ENCODE peak calls at places on chromosomes 2 and 18, in five cellular contexts. I is HepG2, D is GM12878, O is H1, W is K562. G is an unnamed sample.

GRCh38 chr2:146135245-146135644 is 1615.3 kb upstream of the ZEB2 start:
- DNase-seq in I (no peak), D (no peak), O (peak; percentile 21), W (no peak), G (no peak)

GRCh38 chr2:64214281-64215115 is 70.3 kb upstream of the PELI1 start:
- DNase-seq in I (no peak), D (peak; percentile 91), O (no peak), W (peak; percentile 22), G (no peak)

GRCh38 chr18:23406271-23406787 is 46.8 kb upstream of the RIOK3 start:
- DNase-seq in I (peak; percentile 78), D (no peak), O (no peak), W (no peak), G (no peak)

GRCh38 chr2:110804915-110805314 is 72.5 kb downstream of the ACOXL start:
- DNase-seq in I (no peak), D (peak; percentile 66), O (no peak), W (no peak), G (no peak)

GRCh38 chr2:181072486-181072885 is 92.1 kb downstream of the UBE2E3 start:
- DNase-seq in I (no peak), D (no peak), O (no peak), W (no peak), G (no peak)

GRCh38 chr2:197024206-197024605 is 97.7 kb upstream of the PGAP1 start:
- DNase-seq in I (no peak), D (no peak), O (no peak), W (no peak), G (no peak)

GRCh38 chr2:120014231-120014990 is 1.5 kb downstream of the EPB41L5 start:
- DNase-seq in I (no peak), D (no peak), O (no peak), W (no peak), G (no peak)

GRCh38 chr2:227473019-227473461 is 1.1 kb downstream of the AGFG1 start:
- DNase-seq in I (no peak), D (no peak), O (no peak), W (no peak), G (no peak)

GRCh38 chr18:56982756-56983155 is 164.1 kb upstream of the BOD1L2 start:
- DNase-seq in I (no peak), D (no peak), O (no peak), W (no peak), G (no peak)

GRCh38 chr18:273525-273924 is 5.7 kb upstream of the THOC1 start:
- DNase-seq in I (no peak), D (no peak), O (no peak), W (no peak), G (no peak)

GRCh38 chr2:12824771-12825363 is 108.1 kb downstream of the TRIB2 start:
- DNase-seq in I (no peak), D (no peak), O (no peak), W (no peak), G (no peak)
- TF ChIP-seq ATF2 in I (no peak), D (no peak), O (no peak), W (no peak), G (no peak)

DNA sequence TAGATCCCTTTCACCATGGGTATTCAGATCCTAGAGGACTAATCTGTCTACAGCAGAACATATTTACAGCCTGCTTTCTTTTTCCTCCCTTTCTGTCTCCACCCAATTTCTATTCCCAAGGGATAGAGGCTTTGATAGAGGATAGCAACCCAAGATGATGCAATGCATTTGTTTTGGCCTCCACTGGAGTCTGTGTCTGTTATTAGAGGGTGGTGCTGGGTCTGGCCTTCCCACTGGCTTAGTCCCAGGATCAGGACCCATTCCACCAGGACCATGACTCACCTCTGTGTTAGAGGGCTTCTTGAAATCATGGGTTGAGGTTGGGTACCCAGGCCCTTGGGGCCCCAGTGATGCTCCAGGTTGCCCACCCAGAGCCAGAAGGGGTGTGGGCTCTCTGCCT is 239.7 kb upstream of the TNP1 start:
- DNase-seq in I (no peak), D (no peak), O (no peak), W (no peak), G (no peak)
- TF ChIP-seq ATF2 in I (no peak), D (no peak), O (no peak), W (no peak), G (no peak)

GRCh38 chr2:24512404-24512803 is 21.4 kb downstream of the NCOA1 start:
- DNase-seq in I (no peak), D (no peak), O (no peak), W (no peak), G (no peak)
- TF ChIP-seq ATF2 in I (no peak), D (no peak), O (no peak), W (no peak), G (no peak)

GRCh38 chr2:55114597-55114996 is 64.3 kb upstream of the RTN4 start:
- DNase-seq in I (no peak), D (no peak), O (no peak), W (no peak), G (no peak)

GRCh38 chr2:55113976-55114564 is 63.8 kb upstream of the RTN4 start:
- DNase-seq in I (peak; percentile 38), D (no peak), O (no peak), W (no peak), G (no peak)

GRCh38 chr2:55111570-55112228 is 61.4 kb upstream of the RTN4 start:
- DNase-seq in I (peak; percentile 68), D (no peak), O (peak; percentile 33), W (peak; percentile 49), G (no peak)

GRCh38 chr2:55111230-55111569 is 60.9 kb upstream of the RTN4 start:
- DNase-seq in I (no peak), D (no peak), O (no peak), W (no peak), G (no peak)

DNA sequence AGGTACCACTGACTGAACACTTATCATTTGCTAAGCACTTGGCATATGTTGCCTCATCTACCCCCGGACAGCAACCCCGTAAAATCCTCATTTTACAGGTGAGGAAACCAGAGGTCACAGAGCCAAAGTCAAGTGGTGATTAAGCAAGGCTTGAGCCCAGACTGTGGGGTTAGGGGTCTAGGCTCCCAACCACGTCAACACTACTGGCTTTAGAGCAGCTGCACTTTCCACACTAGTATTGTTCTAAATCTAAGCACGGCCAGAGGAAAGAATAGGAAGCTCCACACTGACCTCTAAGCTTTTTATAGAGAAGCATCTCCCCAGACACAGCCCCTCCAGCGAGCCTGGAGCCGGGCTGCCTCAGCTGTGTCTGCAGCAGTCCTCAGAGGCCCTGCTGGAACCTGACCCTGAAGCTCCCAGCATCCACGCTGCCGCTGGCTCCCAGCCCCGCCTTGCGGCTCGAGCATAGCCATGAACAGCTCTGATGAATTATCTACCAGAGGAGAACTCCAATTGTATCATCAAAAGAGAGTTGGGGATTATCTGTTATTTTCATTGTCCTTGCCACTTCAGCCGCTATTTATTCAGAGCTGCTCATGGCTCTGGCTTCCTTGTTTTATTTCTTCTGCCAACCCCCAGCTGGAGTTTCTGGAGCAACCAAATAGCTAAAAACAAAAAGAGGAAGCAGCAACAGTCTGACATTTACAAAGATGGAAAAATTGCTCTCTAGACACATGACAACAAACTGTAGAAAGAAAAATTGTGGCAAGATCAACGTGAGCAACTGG is 62.2 kb upstream of the RTN4 start:
- DNase-seq in I (peak; percentile 44), D (no peak), O (no peak), W (no peak), G (no peak)
- TF ChIP-seq ATF2 in I (no peak), D (no peak), O (no peak), W (no peak), G (no peak)

GRCh38 chr2:224162122-224162521 is 123.0 kb upstream of the SERPINE2 start:
- DNase-seq in I (no peak), D (no peak), O (no peak), W (no peak), G (no peak)

GRCh38 chr2:224160917-224161316 is 121.8 kb upstream of the SERPINE2 start:
- DNase-seq in I (no peak), D (no peak), O (no peak), W (no peak), G (no peak)

GRCh38 chr2:224165901-224166319 is 126.8 kb upstream of the SERPINE2 start:
- DNase-seq in I (no peak), D (no peak), O (no peak), W (no peak), G (no peak)

GRCh38 chr2:224161712-224162111 is 122.6 kb upstream of the SERPINE2 start:
- DNase-seq in I (no peak), D (no peak), O (no peak), W (no peak), G (no peak)

DNA sequence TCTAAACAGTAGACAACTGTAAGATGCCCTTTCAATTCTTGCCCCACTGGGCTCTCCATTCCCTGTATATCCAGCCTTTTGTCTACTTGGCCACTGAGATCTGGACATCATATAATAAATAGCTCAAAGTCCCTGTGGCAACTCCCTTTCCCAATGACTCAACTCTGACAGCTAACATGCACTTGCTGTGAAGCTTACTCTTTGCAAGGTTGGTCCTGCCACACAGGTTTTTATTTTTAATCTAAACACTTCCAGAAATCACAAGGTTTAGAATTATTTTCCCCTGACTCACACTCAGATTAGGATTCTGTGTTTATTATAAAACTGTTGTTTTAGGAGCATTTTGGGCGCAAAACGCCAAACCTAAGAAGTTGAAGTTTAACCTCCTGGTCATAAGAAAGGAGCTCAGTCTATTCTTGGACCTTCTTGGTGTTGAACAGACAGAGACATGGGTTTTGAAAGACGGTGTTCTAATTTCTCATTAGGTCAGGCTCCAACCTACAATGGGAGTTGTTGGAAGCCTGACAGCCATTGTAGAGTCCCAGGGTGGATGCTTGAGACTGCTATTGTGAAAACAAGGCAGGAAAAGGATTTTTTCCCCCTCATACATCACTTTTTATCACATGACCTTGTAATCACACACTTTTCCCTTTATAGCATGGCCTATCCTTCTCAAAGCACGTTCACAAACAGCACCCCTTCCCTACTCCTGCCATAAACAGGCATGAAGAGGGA is 124.7 kb upstream of the SERPINE2 start:
- DNase-seq in I (no peak), D (no peak), O (no peak), W (no peak), G (no peak)
- TF ChIP-seq ATF2 in I (no peak), D (no peak), O (no peak), W (no peak), G (no peak)